ENCODE peak calls at places on chromosomes 11 and 22, in five cellular contexts. O is SK-N-SH, H is GM12878, W is H1, F is SK-N-MC. K is an unnamed sample.
A peak's percentile ranks its signal among the peaks of the same experiment; 100 is the strongest.

GRCh38 chr11:82233211-82233610 is 500.5 kb downstream of the FAM181B start:
- DNase-seq in O (no peak), H (no peak), W (no peak), F (no peak), K (no peak)

GRCh38 chr22:30816413-30816812 is 121.7 kb downstream of the OSBP2 start:
- DNase-seq in O (no peak), H (no peak), W (no peak), F (no peak), K (no peak)

GRCh38 chr11:120931057-120931779 is 92.7 kb upstream of the TBCEL start:
- DNase-seq in O (no peak), H (no peak), W (no peak), F (no peak), K (no peak)

GRCh38 chr11:77636738-77637344 is 753 bp downstream of the CLNS1A start:
- DNase-seq in O (peak; percentile 35), H (no peak), W (no peak), F (no peak), K (no peak)

GRCh38 chr11:10885703-10886363 is 28.0 kb upstream of the ZBED5 start:
- DNase-seq in O (peak; percentile 54), H (no peak), W (no peak), F (no peak), K (no peak)

GRCh38 chr11:79419120-79419519 is 21.7 kb downstream of the TENM4 start:
- DNase-seq in O (no peak), H (no peak), W (no peak), F (no peak), K (peak; percentile 50)

GRCh38 chr11:76657139-76657823 is 13.3 kb downstream of the LRRC32 start:
- DNase-seq in O (no peak), H (no peak), W (no peak), F (no peak), K (no peak)

GRCh38 chr11:83206221-83206620 is 12.7 kb downstream of the ANKRD42 start:
- DNase-seq in O (no peak), H (no peak), W (no peak), F (no peak), K (no peak)

GRCh38 chr11:9748361-9748970 is 84.6 kb downstream of the SWAP70 start:
- DNase-seq in O (peak; percentile 70), H (peak; percentile 72), W (peak; percentile 64), F (peak; percentile 42), K (peak; percentile 70)

GRCh38 chr11:36361901-36362391 is 65.9 kb downstream of the PRR5L start:
- DNase-seq in O (no peak), H (no peak), W (peak; percentile 48), F (no peak), K (no peak)

GRCh38 chr22:42061041-42061440 is 9.6 kb downstream of the NAGA start:
- DNase-seq in O (no peak), H (no peak), W (peak; percentile 20), F (no peak), K (no peak)

GRCh38 chr11:88175004-88175706 is at the start of gene RAB38:
- DNase-seq in O (peak; percentile 6), H (no peak), W (peak; percentile 81), F (no peak), K (peak; percentile 42)

GRCh38 chr11:62725686-62726085 is 1.6 kb downstream of the HNRNPUL2 start:
- DNase-seq in O (no peak), H (no peak), W (no peak), F (no peak), K (no peak)

GRCh38 chr22:49403102-49403501 is 424.6 kb downstream of the BRD1 start:
- DNase-seq in O (no peak), H (no peak), W (no peak), F (no peak), K (no peak)

GRCh38 chr22:45083659-45084305 is 74.0 kb upstream of the PHF21B start:
- DNase-seq in O (no peak), H (no peak), W (no peak), F (no peak), K (no peak)

GRCh38 chr11:102279641-102280170 is 37.6 kb upstream of the BIRC3 start:
- DNase-seq in O (no peak), H (peak; percentile 68), W (no peak), F (no peak), K (no peak)

GRCh38 chr22:27475548-27475897 is 326.0 kb downstream of the MN1 start:
- DNase-seq in O (no peak), H (no peak), W (no peak), F (no peak), K (no peak)

GRCh38 chr22:50733521-50734342 is 4.3 kb upstream of the ACR start:
- DNase-seq in O (peak; percentile 84), H (no peak), W (peak; percentile 42), F (no peak), K (no peak)

GRCh38 chr11:15104166-15104565 is 10.6 kb upstream of the INSC start:
- DNase-seq in O (no peak), H (no peak), W (no peak), F (no peak), K (no peak)

GRCh38 chr11:129960216-129961214 is 42.1 kb downstream of the PRDM10 start:
- DNase-seq in O (no peak), H (peak; percentile 34), W (no peak), F (no peak), K (peak; percentile 56)

GRCh38 chr11:106493751-106494150 is 416.3 kb downstream of the AASDHPPT start:
- DNase-seq in O (no peak), H (no peak), W (no peak), F (no peak), K (no peak)

GRCh38 chr22:49564666-49565515 is 262.8 kb downstream of the BRD1 start:
- DNase-seq in O (no peak), H (no peak), W (peak; percentile 35), F (no peak), K (no peak)

GRCh38 chr11:40302669-40303068 is 1156.8 kb downstream of the LRRC4C start:
- DNase-seq in O (no peak), H (no peak), W (no peak), F (no peak), K (no peak)

GRCh38 chr22:37601540-37602442 is 6.8 kb upstream of the GGA1 start:
- DNase-seq in O (no peak), H (peak; percentile 42), W (peak; percentile 66), F (no peak), K (peak; percentile 56)

GRCh38 chr22:22768885-22769284 is 118.7 kb upstream of the IGLL5 start:
- DNase-seq in O (no peak), H (no peak), W (no peak), F (no peak), K (no peak)

GRCh38 chr22:36010090-36010489 is 18.5 kb downstream of the RBFOX2 start:
- DNase-seq in O (no peak), H (no peak), W (peak; percentile 55), F (no peak), K (no peak)

GRCh38 chr11:64339754-64340408 is at the start of gene CCDC88B:
- DNase-seq in O (no peak), H (no peak), W (no peak), F (no peak), K (no peak)
- TF ChIP-seq POLR2AphosphoS5 in O (no peak), H (no peak), W (no peak), F (no peak), K (no peak)

DNA sequence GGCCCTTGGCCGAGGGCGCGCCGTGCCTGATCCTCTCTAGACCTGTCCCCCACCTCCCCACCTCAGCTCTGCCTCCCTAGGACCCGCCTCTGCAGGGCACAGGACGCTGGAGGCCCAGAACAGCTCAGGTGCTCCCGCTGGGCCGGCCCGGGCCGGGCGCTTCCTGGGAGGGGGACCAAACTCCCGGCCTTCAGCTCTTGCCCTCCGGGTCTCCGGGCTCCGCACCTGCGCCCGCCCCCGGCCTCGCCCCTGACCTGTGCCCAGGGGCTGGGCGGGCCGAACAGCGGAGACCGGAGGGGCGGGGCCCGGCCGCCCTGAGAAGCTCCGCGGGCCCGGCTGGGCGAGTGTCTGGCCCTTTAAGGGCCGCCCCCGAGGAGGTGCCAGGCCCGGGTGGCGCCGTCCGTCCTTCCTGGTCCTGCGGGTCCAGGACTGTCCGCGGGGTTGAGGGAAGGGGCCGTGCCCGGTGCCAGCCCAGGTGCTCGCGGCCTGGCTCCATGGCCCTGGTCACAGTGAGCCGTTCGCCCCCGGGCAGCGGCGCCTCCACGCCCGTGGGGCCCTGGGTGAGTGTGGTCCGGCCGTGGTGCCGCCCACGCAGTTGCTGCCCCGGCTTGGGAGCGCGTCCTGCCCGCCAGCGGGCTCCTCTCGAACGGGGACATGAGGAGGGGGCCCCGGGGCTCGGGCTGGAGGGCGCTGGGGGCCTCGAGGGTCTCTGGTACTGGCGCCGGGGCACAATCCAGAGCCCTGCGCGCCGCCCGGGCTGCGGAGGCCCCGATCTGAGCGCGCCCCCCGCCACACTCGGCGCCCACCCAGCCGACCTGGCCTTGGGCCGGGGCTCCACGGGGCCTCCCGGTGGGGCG is at the start of gene SSH3:
- DNase-seq in O (peak; percentile 89), H (no peak), W (peak; percentile 69), F (no peak), K (peak; percentile 42)
- H3K9ac ChIP-seq in O (peak within 1 kb of the TSS; percentile 84), H (no peak within 1 kb of the TSS), W (peak within 1 kb of the TSS; percentile 34), F (no peak within 1 kb of the TSS), K (peak within 1 kb of the TSS; percentile 90)

DNA sequence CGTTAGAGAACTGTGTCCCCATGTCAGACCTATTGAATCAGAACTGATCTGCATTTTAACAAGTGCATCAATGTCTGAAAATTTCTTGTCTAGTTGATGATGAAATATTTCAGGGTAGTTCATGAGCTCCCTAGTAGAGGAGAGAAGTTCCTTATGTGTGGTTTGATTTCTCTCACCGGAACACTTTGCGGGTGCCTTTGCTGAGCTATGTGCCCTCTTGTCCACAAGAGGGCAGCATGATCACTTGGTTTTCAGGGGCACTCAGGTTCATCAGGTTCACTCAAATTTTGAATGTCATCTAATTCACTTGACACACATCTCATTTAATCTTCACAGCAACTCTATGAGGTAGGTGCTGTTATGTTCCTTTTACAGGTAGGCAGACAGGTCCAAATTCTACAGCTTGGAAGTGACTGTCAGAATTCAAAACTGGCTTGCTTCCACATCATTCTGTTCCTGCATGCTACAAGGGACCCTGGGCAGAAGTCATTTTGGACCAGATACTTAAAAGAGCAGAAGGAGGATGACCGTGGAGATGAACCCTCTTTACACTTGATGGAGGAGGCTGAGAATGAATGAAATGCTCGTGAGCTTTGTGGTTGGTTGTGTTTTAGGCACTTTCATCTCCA is 55.6 kb downstream of the P4HA3 start:
- DNase-seq in O (peak; percentile 73), H (no peak), W (peak; percentile 54), F (peak; percentile 51), K (peak; percentile 29)
- TF ChIP-seq POLR2AphosphoS5 in O (peak; percentile 16), H (no peak), W (no peak), F (no peak), K (no peak)

GRCh38 chr11:19513253-19513652 is 199.4 kb upstream of the NAV2 start:
- DNase-seq in O (no peak), H (no peak), W (no peak), F (no peak), K (no peak)
- H3K9ac ChIP-seq in O (no peak overlapping the region), H (no peak overlapping the region), W (no peak overlapping the region), F (no peak overlapping the region), K (no peak overlapping the region)

K was measured in HCT116.